ENCODE peak calls at places on chromosomes 13 and 19, in nine cellular contexts. I is HepG2, M is GM23338, J is A549, N is HCT116, Y is Panc1, L is SK-N-SH, F is K562, Z is GM12878. B is an unnamed sample.

GRCh38 chr13:77861716-77862115 is 56.9 kb downstream of the EDNRB start:
- DNase-seq in I (no peak), M (no peak), J (no peak), N (no peak), Y (no peak), L (no peak), F (no peak), Z (no peak), B (no peak)

GRCh38 chr19:35518313-35518712 is 4.9 kb upstream of the DMKN start:
- DNase-seq in I (no peak), M (no peak), J (peak), N (peak), Y (peak), L (no peak), F (no peak), Z (no peak), B (no peak)

GRCh38 chr13:98263841-98264240 is 86.8 kb upstream of the RNF113B start:
- DNase-seq in I (no peak), M (no peak), J (no peak), N (no peak), Y (no peak), L (no peak), F (no peak), Z (no peak), B (no peak)

GRCh38 chr13:35818577-35819165 is 312.5 kb downstream of the DCLK1 start:
- DNase-seq in I (peak), M (peak), J (peak), N (peak), Y (peak), L (peak), F (peak), Z (no peak), B (no peak)

GRCh38 chr13:49400755-49401659 is 42.9 kb downstream of the CAB39L start:
- DNase-seq in I (no peak), M (peak), J (no peak), N (no peak), Y (no peak), L (peak), F (no peak), Z (no peak), B (peak)

GRCh38 chr13:78680064-78680463 is 21.1 kb upstream of the OBI1 start:
- DNase-seq in I (no peak), M (no peak), J (no peak), N (no peak), Y (no peak), L (no peak), F (no peak), Z (no peak), B (no peak)

GRCh38 chr19:46015961-46016425 is 6.9 kb downstream of the PGLYRP1 start:
- DNase-seq in I (no peak), M (peak), J (peak), N (no peak), Y (no peak), L (peak), F (no peak), Z (no peak), B (no peak)

GRCh38 chr19:3479819-3480215 is 508 bp downstream of the SMIM24 start:
- DNase-seq in I (no peak), M (peak), J (peak), N (no peak), Y (no peak), L (peak), F (peak), Z (no peak), B (no peak)

GRCh38 chr19:5718579-5719273 is 1.2 kb downstream of the LONP1 start:
- DNase-seq in I (peak), M (no peak), J (peak), N (peak), Y (peak), L (no peak), F (peak), Z (peak), B (peak)

GRCh38 chr13:94849254-94849653 is 136.9 kb upstream of the SOX21 start:
- DNase-seq in I (no peak), M (no peak), J (no peak), N (no peak), Y (no peak), L (no peak), F (no peak), Z (no peak), B (no peak)

GRCh38 chr13:111951982-111952565 is 114.9 kb upstream of the SOX1 start:
- DNase-seq in I (no peak), M (no peak), J (no peak), N (no peak), Y (no peak), L (no peak), F (no peak), Z (no peak), B (no peak)

GRCh38 chr13:28034256-28034655 is 45.8 kb upstream of the URAD start:
- DNase-seq in I (no peak), M (no peak), J (no peak), N (no peak), Y (no peak), L (no peak), F (no peak), Z (no peak), B (no peak)

DNA sequence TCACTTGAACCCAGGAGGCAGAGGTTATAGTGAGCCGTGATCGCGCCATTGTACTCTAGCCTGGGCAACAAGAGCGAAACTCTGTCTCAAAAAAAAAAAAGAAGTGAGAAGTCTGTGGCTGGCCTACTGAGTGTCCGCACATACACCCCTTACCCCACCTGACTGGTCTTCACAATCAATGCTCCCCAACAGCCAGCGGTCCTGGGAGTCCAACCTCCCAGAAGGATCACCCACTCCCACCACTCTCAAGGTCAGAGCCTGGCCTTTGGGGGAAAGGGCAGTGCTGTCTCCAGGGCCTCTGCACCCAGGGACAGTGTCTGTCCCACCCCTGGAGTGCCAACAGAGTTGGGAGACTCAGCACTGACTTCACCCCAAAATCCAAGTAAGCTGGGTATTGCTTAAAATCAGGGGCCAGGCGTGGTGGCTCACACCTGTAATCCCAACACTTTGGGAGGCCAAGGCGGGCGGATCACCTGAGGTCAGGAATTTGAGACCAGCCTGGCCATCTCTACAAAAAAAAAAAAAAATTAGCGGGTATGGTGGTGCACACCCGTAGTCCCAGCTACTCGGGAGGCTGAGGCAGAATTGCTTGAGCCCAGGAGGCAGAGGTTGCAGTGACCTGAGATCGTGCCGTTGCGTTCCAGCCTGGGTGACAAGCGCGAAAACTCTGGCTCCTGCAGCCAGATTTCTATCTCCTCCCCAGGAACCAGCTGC is 2.3 kb upstream of the CD320 start:
- DNase-seq in I (no peak), M (no peak), J (no peak), N (no peak), Y (no peak), L (no peak), F (no peak), Z (no peak), B (no peak)
- TF ChIP-seq REST in I (no peak), M (no peak), J (no peak), N (no peak), Y (no peak), L (no peak), F (no peak), Z (no peak), B (no peak)

GRCh38 chr19:24033308-24033961 is 53.6 kb upstream of the ZNF254 start:
- DNase-seq in I (peak), M (peak), J (peak), N (peak), Y (no peak), L (peak), F (peak), Z (peak), B (peak)
- TF ChIP-seq CTCF in I (peak), M (no peak), J (peak), N (no peak), Y (peak), L (no peak), F (peak), Z (no peak), B (no peak)

DNA sequence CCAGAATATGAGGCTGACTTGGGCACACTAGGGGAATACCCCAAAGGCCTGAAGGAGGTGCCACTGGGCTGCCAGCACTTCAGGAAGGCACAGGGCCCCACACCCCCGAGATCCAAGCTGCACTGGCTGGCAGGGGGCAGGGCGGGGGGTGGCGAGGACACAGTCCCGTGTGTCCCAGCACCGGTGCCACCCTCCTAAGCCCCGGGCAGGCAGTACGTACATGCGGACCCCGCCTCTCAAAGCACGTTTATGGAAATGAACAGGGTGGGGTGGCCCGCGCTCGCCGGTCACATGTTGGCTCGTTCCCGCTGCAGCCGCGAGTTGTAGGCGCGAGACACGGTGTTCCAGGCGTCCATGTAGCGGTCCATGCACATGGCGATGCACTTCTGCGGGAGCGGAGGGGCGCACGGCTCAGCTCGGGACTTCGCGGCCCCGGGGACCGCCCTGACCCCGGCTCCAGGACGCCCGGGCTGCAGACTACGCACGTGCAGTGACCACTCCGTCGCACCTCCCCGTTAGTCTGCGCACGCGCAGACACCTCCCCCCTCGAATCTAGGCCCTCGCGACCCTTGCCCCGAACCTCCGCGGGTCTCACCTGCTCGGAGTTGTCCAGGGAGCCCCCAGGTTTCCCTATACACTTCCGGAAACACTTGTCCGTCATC is 594 bp downstream of the TIMM13 start:
- DNase-seq in I (peak), M (peak), J (peak), N (peak), Y (no peak), L (peak), F (peak), Z (no peak), B (peak)
- TF ChIP-seq REST in I (no peak), M (no peak), J (no peak), N (no peak), Y (no peak), L (no peak), F (no peak), Z (no peak), B (no peak)

GRCh38 chr19:11281336-11282049 is 14.5 kb upstream of the TSPAN16 start:
- DNase-seq in I (no peak), M (no peak), J (no peak), N (no peak), Y (no peak), L (peak), F (no peak), Z (no peak), B (no peak)

GRCh38 chr19:11291415-11291814 is 4.5 kb upstream of the TSPAN16 start:
- DNase-seq in I (no peak), M (no peak), J (no peak), N (no peak), Y (no peak), L (no peak), F (no peak), Z (no peak), B (no peak)

GRCh38 chr19:11284535-11284934 is 11.4 kb upstream of the TSPAN16 start:
- DNase-seq in I (no peak), M (no peak), J (no peak), N (no peak), Y (no peak), L (no peak), F (no peak), Z (no peak), B (no peak)

GRCh38 chr19:11288349-11288748 is 7.6 kb upstream of the TSPAN16 start:
- DNase-seq in I (no peak), M (peak), J (peak), N (no peak), Y (no peak), L (peak), F (no peak), Z (no peak), B (peak)

GRCh38 chr19:11286312-11286974 is 9.5 kb upstream of the TSPAN16 start:
- DNase-seq in I (no peak), M (no peak), J (no peak), N (no peak), Y (no peak), L (no peak), F (no peak), Z (no peak), B (no peak)
- TF ChIP-seq CTCF in I (peak), M (no peak), J (no peak), N (no peak), Y (no peak), L (no peak), F (no peak), Z (peak), B (no peak)

GRCh38 chr19:42441047-42441440 is 1.7 kb downstream of the CXCL17 start:
- DNase-seq in I (peak), M (no peak), J (no peak), N (no peak), Y (no peak), L (no peak), F (no peak), Z (no peak), B (no peak)
- TF ChIP-seq REST in I (no peak), M (no peak), J (no peak), N (no peak), Y (no peak), L (no peak), F (no peak), Z (no peak), B (peak)